ENCODE peak calls at places on chromosomes 7 and 10, in ten cellular contexts. One of them, this sample, is unnamed.

GRCh38 chr10:104925232-104925851 is 284.3 kb downstream of the SORCS3 start:
- DNase-seq in activated CD4-positive, alpha-beta T cell treated with anti-CD3 and anti-CD28 coated beads, Interleukin-2, amount 50 U/mL, for 4 hours: peak
- DNase-seq in NCI-H2081: no peak
- DNase-seq in fibroblast of the conjunctiva: peak
- DNase-seq in body of pancreas: peak
- DNase-seq in upper lobe of left lung: peak
- DNase-seq in Ammon's horn: peak
- DNase-seq in stimulated activated CD8-positive, alpha-beta memory T cell treated with anti-CD3 and anti-CD28 coated beads, Interleukin-15, amount 100 ng/mL, for 4 hours: no peak
- DNase-seq in EH: peak
- DNase-seq in globus pallidus: peak
- DNase-seq in this sample: no peak

GRCh38 chr10:61822781-61823230 is 78.7 kb upstream of the ARID5B start:
- DNase-seq in Ammon's horn: no peak
- DNase-seq in globus pallidus: no peak
- DNase-seq in fibroblast of the conjunctiva: no peak
- DNase-seq in stimulated activated CD8-positive, alpha-beta memory T cell treated with anti-CD3 and anti-CD28 coated beads, Interleukin-15, amount 100 ng/mL, for 4 hours: no peak
- DNase-seq in upper lobe of left lung: no peak
- DNase-seq in EH: peak
- DNase-seq in activated CD4-positive, alpha-beta T cell treated with anti-CD3 and anti-CD28 coated beads, Interleukin-2, amount 50 U/mL, for 4 hours: no peak
- DNase-seq in NCI-H2081: no peak
- DNase-seq in body of pancreas: no peak
- DNase-seq in this sample: no peak

GRCh38 chr10:124619195-124619594 is 125.0 kb downstream of the FAM53B start:
- DNase-seq in globus pallidus: no peak
- DNase-seq in activated CD4-positive, alpha-beta T cell treated with anti-CD3 and anti-CD28 coated beads, Interleukin-2, amount 50 U/mL, for 4 hours: no peak
- DNase-seq in stimulated activated CD8-positive, alpha-beta memory T cell treated with anti-CD3 and anti-CD28 coated beads, Interleukin-15, amount 100 ng/mL, for 4 hours: no peak
- DNase-seq in NCI-H2081: no peak
- DNase-seq in upper lobe of left lung: peak
- DNase-seq in EH: no peak
- DNase-seq in Ammon's horn: no peak
- DNase-seq in fibroblast of the conjunctiva: no peak
- DNase-seq in body of pancreas: peak
- DNase-seq in this sample: no peak

GRCh38 chr10:14822879-14823755 is 14.7 kb downstream of the CDNF start:
- DNase-seq in upper lobe of left lung: no peak
- DNase-seq in stimulated activated CD8-positive, alpha-beta memory T cell treated with anti-CD3 and anti-CD28 coated beads, Interleukin-15, amount 100 ng/mL, for 4 hours: no peak
- DNase-seq in NCI-H2081: peak
- DNase-seq in fibroblast of the conjunctiva: peak
- DNase-seq in activated CD4-positive, alpha-beta T cell treated with anti-CD3 and anti-CD28 coated beads, Interleukin-2, amount 50 U/mL, for 4 hours: peak
- DNase-seq in globus pallidus: peak
- DNase-seq in body of pancreas: peak
- DNase-seq in Ammon's horn: peak
- DNase-seq in EH: peak
- DNase-seq in this sample: peak

GRCh38 chr7:24922099-24922773 is 57.7 kb downstream of the OSBPL3 start:
- DNase-seq in activated CD4-positive, alpha-beta T cell treated with anti-CD3 and anti-CD28 coated beads, Interleukin-2, amount 50 U/mL, for 4 hours: no peak
- DNase-seq in fibroblast of the conjunctiva: peak
- DNase-seq in stimulated activated CD8-positive, alpha-beta memory T cell treated with anti-CD3 and anti-CD28 coated beads, Interleukin-15, amount 100 ng/mL, for 4 hours: no peak
- DNase-seq in body of pancreas: peak
- DNase-seq in Ammon's horn: no peak
- DNase-seq in EH: peak
- DNase-seq in NCI-H2081: no peak
- DNase-seq in globus pallidus: no peak
- DNase-seq in upper lobe of left lung: no peak
- DNase-seq in this sample: no peak

GRCh38 chr7:39338716-39339115 is 227.5 kb upstream of the YAE1 start:
- DNase-seq in NCI-H2081: no peak
- DNase-seq in upper lobe of left lung: no peak
- DNase-seq in EH: no peak
- DNase-seq in globus pallidus: no peak
- DNase-seq in activated CD4-positive, alpha-beta T cell treated with anti-CD3 and anti-CD28 coated beads, Interleukin-2, amount 50 U/mL, for 4 hours: no peak
- DNase-seq in Ammon's horn: no peak
- DNase-seq in body of pancreas: no peak
- DNase-seq in fibroblast of the conjunctiva: no peak
- DNase-seq in stimulated activated CD8-positive, alpha-beta memory T cell treated with anti-CD3 and anti-CD28 coated beads, Interleukin-15, amount 100 ng/mL, for 4 hours: no peak
- DNase-seq in this sample: no peak

GRCh38 chr7:47933229-47933628 is 15.0 kb downstream of the PKD1L1 start:
- DNase-seq in activated CD4-positive, alpha-beta T cell treated with anti-CD3 and anti-CD28 coated beads, Interleukin-2, amount 50 U/mL, for 4 hours: no peak
- DNase-seq in upper lobe of left lung: no peak
- DNase-seq in NCI-H2081: no peak
- DNase-seq in Ammon's horn: no peak
- DNase-seq in fibroblast of the conjunctiva: no peak
- DNase-seq in body of pancreas: no peak
- DNase-seq in EH: no peak
- DNase-seq in globus pallidus: no peak
- DNase-seq in stimulated activated CD8-positive, alpha-beta memory T cell treated with anti-CD3 and anti-CD28 coated beads, Interleukin-15, amount 100 ng/mL, for 4 hours: no peak
- DNase-seq in this sample: no peak

GRCh38 chr10:82558208-82558607 is 683.2 kb downstream of the NRG3 start:
- DNase-seq in activated CD4-positive, alpha-beta T cell treated with anti-CD3 and anti-CD28 coated beads, Interleukin-2, amount 50 U/mL, for 4 hours: no peak
- DNase-seq in EH: no peak
- DNase-seq in NCI-H2081: no peak
- DNase-seq in stimulated activated CD8-positive, alpha-beta memory T cell treated with anti-CD3 and anti-CD28 coated beads, Interleukin-15, amount 100 ng/mL, for 4 hours: no peak
- DNase-seq in fibroblast of the conjunctiva: no peak
- DNase-seq in body of pancreas: no peak
- DNase-seq in Ammon's horn: no peak
- DNase-seq in upper lobe of left lung: no peak
- DNase-seq in globus pallidus: no peak
- DNase-seq in this sample: no peak

GRCh38 chr7:34309584-34309983 is 348.4 kb upstream of the NPSR1 start:
- DNase-seq in NCI-H2081: no peak
- DNase-seq in EH: no peak
- DNase-seq in stimulated activated CD8-positive, alpha-beta memory T cell treated with anti-CD3 and anti-CD28 coated beads, Interleukin-15, amount 100 ng/mL, for 4 hours: no peak
- DNase-seq in globus pallidus: no peak
- DNase-seq in activated CD4-positive, alpha-beta T cell treated with anti-CD3 and anti-CD28 coated beads, Interleukin-2, amount 50 U/mL, for 4 hours: no peak
- DNase-seq in body of pancreas: no peak
- DNase-seq in upper lobe of left lung: no peak
- DNase-seq in Ammon's horn: no peak
- DNase-seq in fibroblast of the conjunctiva: no peak
- DNase-seq in this sample: no peak

GRCh38 chr7:100801833-100802568 is 25.3 kb downstream of the EPHB4 start:
- DNase-seq in globus pallidus: no peak
- DNase-seq in NCI-H2081: peak
- DNase-seq in stimulated activated CD8-positive, alpha-beta memory T cell treated with anti-CD3 and anti-CD28 coated beads, Interleukin-15, amount 100 ng/mL, for 4 hours: no peak
- DNase-seq in upper lobe of left lung: peak
- DNase-seq in body of pancreas: peak
- DNase-seq in Ammon's horn: no peak
- DNase-seq in EH: peak
- DNase-seq in fibroblast of the conjunctiva: peak
- DNase-seq in activated CD4-positive, alpha-beta T cell treated with anti-CD3 and anti-CD28 coated beads, Interleukin-2, amount 50 U/mL, for 4 hours: no peak
- DNase-seq in this sample: no peak

GRCh38 chr7:105885386-105886111 is 9.2 kb upstream of the ATXN7L1 start:
- DNase-seq in EH: peak
- DNase-seq in fibroblast of the conjunctiva: no peak
- DNase-seq in Ammon's horn: no peak
- DNase-seq in NCI-H2081: peak
- DNase-seq in upper lobe of left lung: no peak
- DNase-seq in stimulated activated CD8-positive, alpha-beta memory T cell treated with anti-CD3 and anti-CD28 coated beads, Interleukin-15, amount 100 ng/mL, for 4 hours: no peak
- DNase-seq in body of pancreas: peak
- DNase-seq in globus pallidus: no peak
- DNase-seq in activated CD4-positive, alpha-beta T cell treated with anti-CD3 and anti-CD28 coated beads, Interleukin-2, amount 50 U/mL, for 4 hours: no peak
- DNase-seq in this sample: peak

GRCh38 chr10:26455567-26456315 is 17.6 kb downstream of the APBB1IP start:
- DNase-seq in activated CD4-positive, alpha-beta T cell treated with anti-CD3 and anti-CD28 coated beads, Interleukin-2, amount 50 U/mL, for 4 hours: no peak
- DNase-seq in upper lobe of left lung: no peak
- DNase-seq in body of pancreas: no peak
- DNase-seq in NCI-H2081: no peak
- DNase-seq in Ammon's horn: no peak
- DNase-seq in EH: peak
- DNase-seq in globus pallidus: no peak
- DNase-seq in stimulated activated CD8-positive, alpha-beta memory T cell treated with anti-CD3 and anti-CD28 coated beads, Interleukin-15, amount 100 ng/mL, for 4 hours: no peak
- DNase-seq in fibroblast of the conjunctiva: no peak
- DNase-seq in this sample: no peak

GRCh38 chr7:142298631-142299030 is 40.8 kb upstream of the PRSS58 start:
- DNase-seq in EH: no peak
- DNase-seq in globus pallidus: no peak
- DNase-seq in activated CD4-positive, alpha-beta T cell treated with anti-CD3 and anti-CD28 coated beads, Interleukin-2, amount 50 U/mL, for 4 hours: no peak
- DNase-seq in upper lobe of left lung: no peak
- DNase-seq in fibroblast of the conjunctiva: no peak
- DNase-seq in Ammon's horn: no peak
- DNase-seq in body of pancreas: no peak
- DNase-seq in stimulated activated CD8-positive, alpha-beta memory T cell treated with anti-CD3 and anti-CD28 coated beads, Interleukin-15, amount 100 ng/mL, for 4 hours: no peak
- DNase-seq in NCI-H2081: no peak
- DNase-seq in this sample: no peak

GRCh38 chr10:73131295-73131694 is 21.0 kb downstream of the NUDT13 start:
- DNase-seq in globus pallidus: no peak
- DNase-seq in activated CD4-positive, alpha-beta T cell treated with anti-CD3 and anti-CD28 coated beads, Interleukin-2, amount 50 U/mL, for 4 hours: no peak
- DNase-seq in body of pancreas: no peak
- DNase-seq in EH: peak
- DNase-seq in NCI-H2081: peak
- DNase-seq in Ammon's horn: no peak
- DNase-seq in upper lobe of left lung: no peak
- DNase-seq in stimulated activated CD8-positive, alpha-beta memory T cell treated with anti-CD3 and anti-CD28 coated beads, Interleukin-15, amount 100 ng/mL, for 4 hours: no peak
- DNase-seq in fibroblast of the conjunctiva: no peak
- DNase-seq in this sample: no peak

GRCh38 chr7:122802211-122802833 is 83.9 kb downstream of the CADPS2 start:
- DNase-seq in stimulated activated CD8-positive, alpha-beta memory T cell treated with anti-CD3 and anti-CD28 coated beads, Interleukin-15, amount 100 ng/mL, for 4 hours: no peak
- DNase-seq in NCI-H2081: no peak
- DNase-seq in EH: no peak
- DNase-seq in Ammon's horn: peak
- DNase-seq in activated CD4-positive, alpha-beta T cell treated with anti-CD3 and anti-CD28 coated beads, Interleukin-2, amount 50 U/mL, for 4 hours: no peak
- DNase-seq in body of pancreas: peak
- DNase-seq in fibroblast of the conjunctiva: no peak
- DNase-seq in upper lobe of left lung: peak
- DNase-seq in globus pallidus: no peak
- DNase-seq in this sample: no peak

GRCh38 chr10:122446668-122447410 is 7.6 kb upstream of the ARMS2 start:
- DNase-seq in body of pancreas: no peak
- DNase-seq in fibroblast of the conjunctiva: no peak
- DNase-seq in upper lobe of left lung: no peak
- DNase-seq in activated CD4-positive, alpha-beta T cell treated with anti-CD3 and anti-CD28 coated beads, Interleukin-2, amount 50 U/mL, for 4 hours: no peak
- DNase-seq in stimulated activated CD8-positive, alpha-beta memory T cell treated with anti-CD3 and anti-CD28 coated beads, Interleukin-15, amount 100 ng/mL, for 4 hours: no peak
- DNase-seq in NCI-H2081: no peak
- DNase-seq in globus pallidus: no peak
- DNase-seq in Ammon's horn: peak
- DNase-seq in EH: peak
- DNase-seq in this sample: no peak

GRCh38 chr10:118110750-118111149 is 64.0 kb upstream of the RAB11FIP2 start:
- DNase-seq in upper lobe of left lung: no peak
- DNase-seq in EH: no peak
- DNase-seq in activated CD4-positive, alpha-beta T cell treated with anti-CD3 and anti-CD28 coated beads, Interleukin-2, amount 50 U/mL, for 4 hours: no peak
- DNase-seq in globus pallidus: no peak
- DNase-seq in Ammon's horn: no peak
- DNase-seq in fibroblast of the conjunctiva: no peak
- DNase-seq in stimulated activated CD8-positive, alpha-beta memory T cell treated with anti-CD3 and anti-CD28 coated beads, Interleukin-15, amount 100 ng/mL, for 4 hours: no peak
- DNase-seq in body of pancreas: no peak
- DNase-seq in NCI-H2081: no peak
- DNase-seq in this sample: no peak

GRCh38 chr10:89679986-89680385 is 21.4 kb upstream of the KIF20B start:
- DNase-seq in fibroblast of the conjunctiva: no peak
- DNase-seq in upper lobe of left lung: no peak
- DNase-seq in EH: no peak
- DNase-seq in activated CD4-positive, alpha-beta T cell treated with anti-CD3 and anti-CD28 coated beads, Interleukin-2, amount 50 U/mL, for 4 hours: no peak
- DNase-seq in stimulated activated CD8-positive, alpha-beta memory T cell treated with anti-CD3 and anti-CD28 coated beads, Interleukin-15, amount 100 ng/mL, for 4 hours: no peak
- DNase-seq in Ammon's horn: no peak
- DNase-seq in globus pallidus: no peak
- DNase-seq in NCI-H2081: no peak
- DNase-seq in body of pancreas: no peak
- DNase-seq in this sample: no peak

GRCh38 chr10:9198611-9199010 is 1144.1 kb downstream of the GATA3 start:
- DNase-seq in stimulated activated CD8-positive, alpha-beta memory T cell treated with anti-CD3 and anti-CD28 coated beads, Interleukin-15, amount 100 ng/mL, for 4 hours: no peak
- DNase-seq in NCI-H2081: no peak
- DNase-seq in globus pallidus: no peak
- DNase-seq in activated CD4-positive, alpha-beta T cell treated with anti-CD3 and anti-CD28 coated beads, Interleukin-2, amount 50 U/mL, for 4 hours: no peak
- DNase-seq in fibroblast of the conjunctiva: peak
- DNase-seq in upper lobe of left lung: no peak
- DNase-seq in EH: peak
- DNase-seq in body of pancreas: no peak
- DNase-seq in Ammon's horn: no peak
- DNase-seq in this sample: no peak

GRCh38 chr10:89414879-89415821 is 782 bp downstream of the IFIT5 start:
- DNase-seq in upper lobe of left lung: peak
- DNase-seq in globus pallidus: no peak
- DNase-seq in activated CD4-positive, alpha-beta T cell treated with anti-CD3 and anti-CD28 coated beads, Interleukin-2, amount 50 U/mL, for 4 hours: peak
- DNase-seq in stimulated activated CD8-positive, alpha-beta memory T cell treated with anti-CD3 and anti-CD28 coated beads, Interleukin-15, amount 100 ng/mL, for 4 hours: no peak
- DNase-seq in body of pancreas: peak
- DNase-seq in EH: peak
- DNase-seq in Ammon's horn: peak
- DNase-seq in fibroblast of the conjunctiva: no peak
- DNase-seq in NCI-H2081: peak
- DNase-seq in this sample: peak

GRCh38 chr10:80187465-80188409 is 17.6 kb downstream of the ANXA11 start:
- DNase-seq in NCI-H2081: peak
- DNase-seq in body of pancreas: no peak
- DNase-seq in globus pallidus: no peak
- DNase-seq in upper lobe of left lung: peak
- DNase-seq in stimulated activated CD8-positive, alpha-beta memory T cell treated with anti-CD3 and anti-CD28 coated beads, Interleukin-15, amount 100 ng/mL, for 4 hours: no peak
- DNase-seq in fibroblast of the conjunctiva: no peak
- DNase-seq in activated CD4-positive, alpha-beta T cell treated with anti-CD3 and anti-CD28 coated beads, Interleukin-2, amount 50 U/mL, for 4 hours: peak
- DNase-seq in EH: no peak
- DNase-seq in Ammon's horn: no peak
- DNase-seq in this sample: peak

GRCh38 chr7:87575521-87575920 is 25.2 kb downstream of the ABCB1 start:
- DNase-seq in NCI-H2081: no peak
- DNase-seq in globus pallidus: no peak
- DNase-seq in upper lobe of left lung: no peak
- DNase-seq in body of pancreas: no peak
- DNase-seq in stimulated activated CD8-positive, alpha-beta memory T cell treated with anti-CD3 and anti-CD28 coated beads, Interleukin-15, amount 100 ng/mL, for 4 hours: no peak
- DNase-seq in fibroblast of the conjunctiva: no peak
- DNase-seq in Ammon's horn: no peak
- DNase-seq in activated CD4-positive, alpha-beta T cell treated with anti-CD3 and anti-CD28 coated beads, Interleukin-2, amount 50 U/mL, for 4 hours: no peak
- DNase-seq in EH: peak
- DNase-seq in this sample: no peak

GRCh38 chr10:14102056-14102455 is 228.7 kb downstream of the FRMD4A start:
- DNase-seq in EH: peak
- DNase-seq in activated CD4-positive, alpha-beta T cell treated with anti-CD3 and anti-CD28 coated beads, Interleukin-2, amount 50 U/mL, for 4 hours: no peak
- DNase-seq in NCI-H2081: no peak
- DNase-seq in upper lobe of left lung: no peak
- DNase-seq in fibroblast of the conjunctiva: no peak
- DNase-seq in stimulated activated CD8-positive, alpha-beta memory T cell treated with anti-CD3 and anti-CD28 coated beads, Interleukin-15, amount 100 ng/mL, for 4 hours: no peak
- DNase-seq in globus pallidus: no peak
- DNase-seq in body of pancreas: no peak
- DNase-seq in Ammon's horn: no peak
- DNase-seq in this sample: no peak

GRCh38 chr7:105623906-105624305 is 42.6 kb upstream of the EFCAB10 start:
- DNase-seq in activated CD4-positive, alpha-beta T cell treated with anti-CD3 and anti-CD28 coated beads, Interleukin-2, amount 50 U/mL, for 4 hours: no peak
- DNase-seq in fibroblast of the conjunctiva: no peak
- DNase-seq in body of pancreas: no peak
- DNase-seq in Ammon's horn: no peak
- DNase-seq in globus pallidus: no peak
- DNase-seq in upper lobe of left lung: no peak
- DNase-seq in EH: no peak
- DNase-seq in stimulated activated CD8-positive, alpha-beta memory T cell treated with anti-CD3 and anti-CD28 coated beads, Interleukin-15, amount 100 ng/mL, for 4 hours: no peak
- DNase-seq in NCI-H2081: no peak
- DNase-seq in this sample: no peak

GRCh38 chr7:22900101-22900500 is 77.5 kb upstream of the TOMM7 start:
- DNase-seq in fibroblast of the conjunctiva: no peak
- DNase-seq in globus pallidus: no peak
- DNase-seq in EH: no peak
- DNase-seq in stimulated activated CD8-positive, alpha-beta memory T cell treated with anti-CD3 and anti-CD28 coated beads, Interleukin-15, amount 100 ng/mL, for 4 hours: no peak
- DNase-seq in upper lobe of left lung: no peak
- DNase-seq in body of pancreas: peak
- DNase-seq in Ammon's horn: no peak
- DNase-seq in activated CD4-positive, alpha-beta T cell treated with anti-CD3 and anti-CD28 coated beads, Interleukin-2, amount 50 U/mL, for 4 hours: no peak
- DNase-seq in NCI-H2081: peak
- DNase-seq in this sample: no peak

This sample was measured in activated CD8-positive, alpha-beta memory T cell treated with anti-CD3 and anti-CD28 coated beads, Interleukin-2, amount 50 U/mL, for 4 hours.